ENCODE peak calls at places on chromosomes 16 and 17, in four cellular contexts. L is astrocyte of the spinal cord, V is upper lobe of right lung, Z is psoas muscle. P is an unnamed sample.

GRCh38 chr17:40464392-40464855 is 21.2 kb downstream of the IGFBP4 start:
- DNase-seq in L (no peak), V (no peak), Z (no peak), P (no peak)

GRCh38 chr16:54242199-54242598 is 44.4 kb downstream of the IRX3 start:
- DNase-seq in L (no peak), V (no peak), Z (no peak), P (no peak)

GRCh38 chr17:4195306-4195705 is 52.3 kb downstream of the CYB5D2 start:
- DNase-seq in L (peak), V (no peak), Z (no peak), P (no peak)

GRCh38 chr16:12609937-12610699 is 193.6 kb downstream of the CPPED1 start:
- DNase-seq in L (no peak), V (no peak), Z (no peak), P (peak)

GRCh38 chr16:86725401-86725800 is 147.1 kb downstream of the FOXL1 start:
- DNase-seq in L (no peak), V (no peak), Z (peak), P (no peak)

GRCh38 chr16:85383836-85384825 is 229.0 kb upstream of the GSE1 start:
- DNase-seq in L (no peak), V (peak), Z (peak), P (no peak)

GRCh38 chr17:44961921-44962350 is 6.2 kb downstream of the C1QL1 start:
- DNase-seq in L (no peak), V (no peak), Z (no peak), P (no peak)

GRCh38 chr16:50326835-50327465 is 41.8 kb downstream of the BRD7 start:
- DNase-seq in L (peak), V (no peak), Z (no peak), P (no peak)

GRCh38 chr17:47850692-47851573 is at the start of gene SP6:
- DNase-seq in L (peak), V (peak), Z (peak), P (no peak)

GRCh38 chr17:49942918-49943317 is 26.1 kb upstream of the DLX4 start:
- DNase-seq in L (no peak), V (no peak), Z (no peak), P (no peak)

GRCh38 chr16:15810411-15810810 is 46.4 kb downstream of the MYH11 start:
- DNase-seq in L (no peak), V (no peak), Z (no peak), P (no peak)

DNA sequence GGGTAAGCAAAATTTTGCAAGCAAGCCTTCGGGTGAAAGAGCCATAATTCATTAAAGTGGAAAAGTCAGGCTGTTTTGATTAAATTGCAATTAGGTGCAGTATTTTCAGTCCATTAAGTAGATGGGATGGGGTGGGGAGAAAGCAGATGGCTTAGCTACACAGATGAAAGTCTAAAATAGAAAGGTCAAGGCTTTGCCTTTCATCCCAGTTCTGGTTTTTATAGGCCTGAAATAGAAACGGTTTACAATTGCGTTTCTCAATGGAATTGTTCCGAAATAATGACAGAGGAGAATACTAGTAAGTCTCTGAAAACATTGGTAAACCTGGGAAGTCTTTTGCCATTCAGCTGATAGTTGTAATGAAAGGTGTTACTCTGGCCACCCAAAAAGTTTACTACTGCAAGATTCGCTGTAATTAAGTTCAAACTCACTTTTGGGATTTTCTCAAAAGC is 1.5 kb downstream of the PPM1E start:
- DNase-seq in L (no peak), V (no peak), Z (no peak), P (no peak)
- H3K4me3 ChIP-seq in L (no peak), V (no peak), Z (peak), P (no peak)

GRCh38 chr16:1492923-1493745 is at the start of gene TELO2:
- DNase-seq in L (peak), V (peak), Z (peak), P (no peak)

GRCh38 chr16:1489077-1489476 is 333 bp upstream of the PTX4 start:
- DNase-seq in L (no peak), V (no peak), Z (no peak), P (no peak)

GRCh38 chr16:1492082-1492922 is 858 bp upstream of the TELO2 start:
- DNase-seq in L (no peak), V (no peak), Z (no peak), P (no peak)

GRCh38 chr16:1493746-1494094 is 560 bp downstream of the TELO2 start:
- DNase-seq in L (peak), V (no peak), Z (peak), P (no peak)

GRCh38 chr16:1491327-1491726 is 1.8 kb upstream of the TELO2 start:
- DNase-seq in L (no peak), V (no peak), Z (no peak), P (no peak)
- TF ChIP-seq CTCF in L (no peak), V (no peak), Z (no peak), P (no peak)

GRCh38 chr17:72605543-72605942 is 484.7 kb downstream of the SOX9 start:
- DNase-seq in L (no peak), V (no peak), Z (no peak), P (no peak)

GRCh38 chr17:72608436-72608835 is 484.1 kb downstream of the SLC39A11 start:
- DNase-seq in L (no peak), V (no peak), Z (no peak), P (no peak)

GRCh38 chr17:72604518-72604917 is 483.7 kb downstream of the SOX9 start:
- DNase-seq in L (no peak), V (no peak), Z (no peak), P (no peak)

GRCh38 chr17:72609501-72609900 is 483.0 kb downstream of the SLC39A11 start:
- DNase-seq in L (peak), V (no peak), Z (no peak), P (no peak)

DNA sequence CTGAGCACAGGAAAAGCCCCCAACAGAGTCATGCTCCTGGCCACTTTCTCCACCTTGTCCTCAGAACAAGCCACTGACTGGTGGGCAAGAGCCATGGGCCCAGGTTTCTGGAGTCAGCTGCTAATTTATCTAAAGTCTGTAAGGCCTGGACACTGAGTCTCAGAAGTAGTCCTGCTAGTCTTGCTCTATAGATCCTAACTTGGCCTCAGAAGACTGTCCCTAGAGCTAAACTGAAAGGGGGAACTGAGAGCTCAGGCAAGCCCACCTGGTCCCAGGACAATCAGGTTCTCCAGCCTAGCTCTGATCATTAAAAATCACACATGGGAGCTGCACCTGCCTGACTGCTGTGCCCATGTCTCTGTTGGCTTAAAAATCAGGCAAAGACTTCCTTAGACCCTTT is 485.8 kb downstream of the SLC39A11 start:
- DNase-seq in L (no peak), V (no peak), Z (no peak), P (no peak)
- H3K4me3 ChIP-seq in L (no peak), V (no peak), Z (no peak), P (no peak)

GRCh38 chr16:554297-554621 is 5.9 kb upstream of the PRR35 start:
- DNase-seq in L (no peak), V (no peak), Z (no peak), P (no peak)

GRCh38 chr16:554640-555413 is 5.4 kb upstream of the PRR35 start:
- DNase-seq in L (peak), V (no peak), Z (no peak), P (no peak)

GRCh38 chr16:557463-558297 is 2.5 kb upstream of the PRR35 start:
- DNase-seq in L (no peak), V (no peak), Z (no peak), P (no peak)

GRCh38 chr16:556479-557173 is 3.6 kb upstream of the PRR35 start:
- DNase-seq in L (no peak), V (no peak), Z (no peak), P (no peak)

GRCh38 chr16:555528-556478 is 4.4 kb upstream of the PRR35 start:
- DNase-seq in L (no peak), V (no peak), Z (no peak), P (no peak)
- TF ChIP-seq CTCF in L (no peak), V (no peak), Z (no peak), P (no peak)

GRCh38 chr16:2827481-2827790 is 2.7 kb upstream of the ZG16B start:
- DNase-seq in L (no peak), V (no peak), Z (peak), P (no peak)

GRCh38 chr16:2824626-2825025 is 5.5 kb upstream of the ZG16B start:
- DNase-seq in L (no peak), V (peak), Z (peak), P (no peak)

GRCh38 chr16:2826591-2827480 is 3.3 kb upstream of the ZG16B start:
- DNase-seq in L (no peak), V (peak), Z (peak), P (no peak)

GRCh38 chr16:2825899-2826298 is 4.2 kb upstream of the ZG16B start:
- DNase-seq in L (no peak), V (peak), Z (peak), P (no peak)

DNA sequence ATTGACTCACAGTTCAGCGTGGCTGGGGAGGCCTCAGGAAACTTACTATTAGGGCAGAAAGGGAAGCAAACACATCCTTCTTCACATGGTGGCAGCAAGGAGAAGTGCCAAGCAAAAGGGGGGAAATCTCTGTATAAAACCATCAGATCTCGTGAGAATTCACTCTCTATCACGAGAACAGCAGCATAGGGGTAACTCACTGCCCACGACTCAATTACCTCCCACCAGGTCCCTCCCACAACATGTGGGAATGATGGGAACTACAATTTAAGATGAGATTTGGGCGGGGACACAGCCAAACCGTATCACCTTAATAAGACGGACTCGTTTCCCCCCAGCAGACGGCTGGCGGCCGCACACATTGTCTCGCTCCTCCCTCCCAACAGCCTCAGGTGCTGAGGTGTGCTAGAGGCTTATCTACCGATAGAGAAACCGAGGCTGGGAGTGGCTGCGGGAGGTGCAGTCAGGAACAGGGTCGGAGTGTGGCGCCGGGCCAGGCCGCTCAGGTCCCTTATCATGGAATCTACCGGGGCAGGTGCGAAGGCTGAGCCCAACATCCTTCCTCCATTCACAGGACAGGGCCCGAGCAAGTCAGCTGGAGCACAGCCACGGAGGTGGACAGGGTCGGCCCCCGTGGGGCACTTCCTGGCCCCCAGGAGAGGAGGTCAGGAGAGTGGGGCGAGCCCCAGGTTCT is 4.9 kb upstream of the ZG16B start:
- DNase-seq in L (no peak), V (peak), Z (peak), P (no peak)
- H3K4me3 ChIP-seq in L (no peak), V (no peak), Z (no peak), P (no peak)

DNA sequence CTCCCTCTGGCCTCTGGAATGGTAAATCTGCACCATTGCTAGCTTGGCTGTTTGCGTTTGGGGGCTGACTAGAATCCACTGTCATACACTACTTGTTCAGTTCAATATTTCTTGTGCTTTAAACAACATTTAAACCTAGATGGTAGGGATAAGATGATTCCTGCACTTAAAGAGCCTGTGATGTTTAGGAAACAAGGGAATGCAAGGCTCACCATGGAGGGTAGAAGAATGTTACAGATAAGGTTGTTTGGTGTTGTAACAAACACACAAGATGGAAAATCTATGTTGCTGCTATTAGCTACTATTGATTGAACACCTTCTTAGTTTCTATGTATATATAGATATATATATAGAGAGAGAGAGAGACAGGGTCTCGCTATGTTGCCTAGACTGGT is 31.4 kb downstream of the YPEL2 start:
- DNase-seq in L (no peak), V (no peak), Z (no peak), P (no peak)
- TF ChIP-seq CTCF in L (no peak), V (no peak), Z (no peak), P (no peak)

GRCh38 chr17:18256776-18257175 is 1.8 kb downstream of the FLII start:
- DNase-seq in L (no peak), V (no peak), Z (no peak), P (no peak)
- H3K4me3 ChIP-seq in L (no peak), V (peak), Z (peak), P (peak)